ENCODE peak calls at places on chromosomes 7 and 10, in five cellular contexts. One of them, this sample, is unnamed.

GRCh38 chr7:27689045-27689877 is 26.6 kb upstream of the HIBADH start:
- DNase-seq in HTR-8/SVneo: no peak
- DNase-seq in T-helper 9 cell: no peak
- DNase-seq in bronchial epithelial cell: peak; percentile 33
- DNase-seq in HT1080: peak; percentile 37
- DNase-seq in this sample: no peak

GRCh38 chr7:44101966-44102845 is 1.9 kb upstream of the AEBP1 start:
- DNase-seq in HTR-8/SVneo: no peak
- DNase-seq in T-helper 9 cell: no peak
- DNase-seq in bronchial epithelial cell: peak; percentile 79
- DNase-seq in HT1080: peak; percentile 54
- DNase-seq in this sample: no peak

GRCh38 chr10:95289003-95289920 is 1.5 kb downstream of the PDLIM1 start:
- DNase-seq in HTR-8/SVneo: peak; percentile 59
- DNase-seq in T-helper 9 cell: no peak
- DNase-seq in bronchial epithelial cell: no peak
- DNase-seq in HT1080: peak; percentile 24
- DNase-seq in this sample: no peak

GRCh38 chr10:61733358-61733940 is 70.7 kb downstream of the CABCOCO1 start:
- DNase-seq in HTR-8/SVneo: peak; percentile 31
- DNase-seq in T-helper 9 cell: no peak
- DNase-seq in bronchial epithelial cell: peak; percentile 55
- DNase-seq in HT1080: peak; percentile 37
- DNase-seq in this sample: no peak

GRCh38 chr7:27793780-27794179 is 53.8 kb downstream of the TAX1BP1 start:
- DNase-seq in HTR-8/SVneo: peak; percentile 30
- DNase-seq in T-helper 9 cell: no peak
- DNase-seq in bronchial epithelial cell: peak; percentile 56
- DNase-seq in HT1080: peak; percentile 21
- DNase-seq in this sample: no peak

GRCh38 chr7:101212014-101212413 is 5.4 kb downstream of the PLOD3 start:
- DNase-seq in HTR-8/SVneo: no peak
- DNase-seq in T-helper 9 cell: no peak
- DNase-seq in bronchial epithelial cell: no peak
- DNase-seq in HT1080: no peak
- DNase-seq in this sample: no peak

GRCh38 chr10:132666733-132667612 is 119.0 kb downstream of the NKX6-2 start:
- DNase-seq in HTR-8/SVneo: no peak
- DNase-seq in T-helper 9 cell: no peak
- DNase-seq in bronchial epithelial cell: peak; percentile 32
- DNase-seq in HT1080: peak; percentile 35
- DNase-seq in this sample: no peak

GRCh38 chr10:70540089-70540788 is 61.7 kb downstream of the PALD1 start:
- DNase-seq in HTR-8/SVneo: peak; percentile 34
- DNase-seq in T-helper 9 cell: no peak
- DNase-seq in bronchial epithelial cell: no peak
- DNase-seq in HT1080: no peak
- DNase-seq in this sample: no peak

GRCh38 chr7:105906169-105906568 is 29.8 kb upstream of the ATXN7L1 start:
- DNase-seq in HTR-8/SVneo: no peak
- DNase-seq in T-helper 9 cell: no peak
- DNase-seq in bronchial epithelial cell: no peak
- DNase-seq in HT1080: no peak
- DNase-seq in this sample: no peak

GRCh38 chr10:78830062-78830974 is 238.4 kb upstream of the ZMIZ1 start:
- DNase-seq in HTR-8/SVneo: no peak
- DNase-seq in T-helper 9 cell: no peak
- DNase-seq in bronchial epithelial cell: peak; percentile 64
- DNase-seq in HT1080: peak; percentile 70
- DNase-seq in this sample: no peak